ENCODE peak calls at places on chromosome 3, in six cellular contexts. J, Q, T, A, Z and E are unnamed samples.

GRCh38 chr3:146469206-146470017 is at the start of gene PLSCR2:
- DNase-seq in T (no peak), Q (no peak), Z (peak; percentile 95), J (peak; percentile 35), A (no peak), E (peak; percentile 50)

GRCh38 chr3:48694610-48695051 is 8.9 kb upstream of the NCKIPSD start:
- DNase-seq in Q (peak; percentile 51), A (peak; percentile 75), T (peak; percentile 85), J (peak; percentile 66), Z (peak; percentile 91), E (no peak)

GRCh38 chr3:189355481-189356201 is 183.9 kb downstream of the TPRG1 start:
- DNase-seq in A (no peak), Z (no peak), J (peak; percentile 46), Q (peak; percentile 11), T (peak; percentile 16), E (peak; percentile 55)

GRCh38 chr3:165476399-165477060 is 280.3 kb upstream of the SLITRK3 start:
- DNase-seq in Q (no peak), T (no peak), J (no peak), A (no peak), Z (no peak), E (no peak)

GRCh38 chr3:136862611-136862951 is 573 bp downstream of the NCK1 start:
- DNase-seq in Z (peak; percentile 87), A (peak; percentile 35), J (peak; percentile 58), Q (peak; percentile 16), T (peak; percentile 57), E (peak; percentile 40)

GRCh38 chr3:195818301-195818700 is 6.6 kb upstream of the MUC4 start:
- DNase-seq in Q (no peak), T (no peak), J (no peak), A (no peak), Z (peak; percentile 70), E (no peak)

GRCh38 chr3:140854961-140855360 is 86.7 kb upstream of the SLC25A36 start:
- DNase-seq in Z (no peak), T (no peak), Q (no peak), J (no peak), A (no peak), E (no peak)

GRCh38 chr3:14857506-14857905 is 38.7 kb downstream of the FGD5 start:
- DNase-seq in T (no peak), Z (no peak), Q (no peak), A (no peak), J (no peak), E (no peak)

GRCh38 chr3:42557849-42558248 is 23.9 kb downstream of the SEC22C start:
- DNase-seq in T (no peak), A (no peak), Q (no peak), J (no peak), Z (no peak), E (no peak)

GRCh38 chr3:187292631-187293513 is 1.3 kb upstream of the MASP1 start:
- DNase-seq in Z (no peak), Q (no peak), A (no peak), T (peak; percentile 48), J (no peak), E (no peak)

GRCh38 chr3:14177580-14178246 is 688 bp downstream of the XPC start:
- DNase-seq in J (no peak), Q (no peak), T (peak; percentile 34), A (no peak), Z (no peak), E (no peak)

GRCh38 chr3:183229177-183229576 is 23.9 kb upstream of the B3GNT5 start:
- DNase-seq in A (no peak), Z (no peak), J (no peak), Q (no peak), T (no peak), E (no peak)

GRCh38 chr3:38334142-38334541 is 12.4 kb upstream of the XYLB start:
- DNase-seq in A (no peak), Q (no peak), Z (no peak), J (no peak), T (no peak), E (no peak)

GRCh38 chr3:82130056-82130455 is 368.6 kb upstream of the GBE1 start:
- DNase-seq in A (no peak), Z (no peak), Q (no peak), T (no peak), J (no peak), E (no peak)

GRCh38 chr3:114454592-114455251 is 160.9 kb downstream of the TIGIT start:
- DNase-seq in J (no peak), A (peak; percentile 29), T (no peak), Z (no peak), Q (no peak), E (no peak)

GRCh38 chr3:159763466-159764210 is 225.0 kb upstream of the IL12A start:
- DNase-seq in Q (peak; percentile 54), A (peak; percentile 54), Z (peak; percentile 93), J (peak; percentile 27), T (peak; percentile 84), E (no peak)

GRCh38 chr3:191238321-191238817 is 39.3 kb downstream of the OSTN start:
- DNase-seq in Q (peak; percentile 45), A (no peak), T (peak; percentile 89), Z (no peak), J (no peak), E (no peak)

GRCh38 chr3:191235331-191236314 is 36.6 kb downstream of the OSTN start:
- DNase-seq in Z (no peak), A (no peak), T (peak; percentile 63), J (no peak), Q (no peak), E (no peak)

GRCh38 chr3:191239439-191240035 is 40.5 kb downstream of the OSTN start:
- DNase-seq in A (no peak), T (no peak), Z (no peak), J (no peak), Q (no peak), E (no peak)

GRCh38 chr3:191236635-191237034 is 37.6 kb downstream of the OSTN start:
- DNase-seq in Z (no peak), A (no peak), Q (peak; percentile 36), J (no peak), T (peak; percentile 84), E (no peak)

GRCh38 chr3:191237045-191237882 is 38.2 kb downstream of the OSTN start:
- DNase-seq in Q (no peak), J (no peak), Z (no peak), A (no peak), T (no peak), E (no peak)
- H3K27ac ChIP-seq in Q (no peak overlapping the region), J (no peak overlapping the region), Z (no peak overlapping the region), A (no peak overlapping the region), T (peak overlapping the region; percentile 96), E (no peak overlapping the region)

GRCh38 chr3:85721409-85722145 is 762.8 kb downstream of the CADM2 start:
- DNase-seq in A (no peak), Z (peak; percentile 66), Q (no peak), J (no peak), T (no peak), E (no peak)

GRCh38 chr3:85726241-85726640 is 767.5 kb downstream of the CADM2 start:
- DNase-seq in A (no peak), T (peak; percentile 19), Q (no peak), J (no peak), Z (no peak), E (no peak)

GRCh38 chr3:85725809-85726208 is 767.0 kb downstream of the CADM2 start:
- DNase-seq in J (no peak), Q (no peak), T (no peak), Z (no peak), A (no peak), E (no peak)
- TF ChIP-seq CTCF in J (no peak), Q (no peak), T (no peak), Z (no peak), A (no peak), E (no peak)

GRCh38 chr3:4865714-4866113 is 113.5 kb upstream of the BHLHE40 start:
- DNase-seq in J (no peak), Q (no peak), A (no peak), T (no peak), Z (no peak), E (no peak)

GRCh38 chr3:4862973-4863372 is 116.3 kb upstream of the BHLHE40 start:
- DNase-seq in Z (no peak), J (no peak), A (no peak), T (no peak), Q (no peak), E (no peak)

GRCh38 chr3:4864503-4864902 is 114.7 kb upstream of the BHLHE40 start:
- DNase-seq in Q (no peak), T (no peak), Z (no peak), J (no peak), A (no peak), E (no peak)

GRCh38 chr3:4866841-4867240 is 112.4 kb upstream of the BHLHE40 start:
- DNase-seq in J (peak; percentile 26), Q (no peak), T (peak; percentile 30), Z (no peak), A (no peak), E (no peak)
- H3K4me3 ChIP-seq in J (peak overlapping the region; percentile 58), Q (no peak overlapping the region), T (no peak overlapping the region), Z (peak overlapping the region; percentile 54), A (no peak overlapping the region), E (no peak overlapping the region)

GRCh38 chr3:16316396-16316795 is 51.4 kb downstream of the OXNAD1 start:
- DNase-seq in A (no peak), J (no peak), T (no peak), Q (no peak), Z (no peak), E (no peak)

GRCh38 chr3:16318216-16318615 is 53.2 kb downstream of the OXNAD1 start:
- DNase-seq in Z (no peak), Q (peak; percentile 57), T (peak; percentile 83), J (no peak), A (no peak), E (no peak)

GRCh38 chr3:16319307-16319706 is 54.3 kb downstream of the OXNAD1 start:
- DNase-seq in T (no peak), Q (no peak), A (no peak), J (no peak), Z (no peak), E (peak; percentile 87)

GRCh38 chr3:16316847-16317560 is 52.0 kb downstream of the OXNAD1 start:
- DNase-seq in Q (no peak), J (no peak), A (no peak), Z (no peak), T (no peak), E (no peak)

GRCh38 chr3:16317561-16317945 is 52.5 kb downstream of the OXNAD1 start:
- DNase-seq in J (no peak), T (no peak), Q (no peak), A (no peak), Z (no peak), E (no peak)
- H3K27ac ChIP-seq in J (no peak overlapping the region), T (peak overlapping the region; percentile 91), Q (peak overlapping the region; percentile 71), A (no peak overlapping the region), Z (no peak overlapping the region), E (peak overlapping the region; percentile 8)

GRCh38 chr3:132641837-132642538 is 17.6 kb downstream of the ACAD11 start:
- DNase-seq in J (no peak), T (peak; percentile 67), Q (no peak), A (no peak), Z (no peak), E (no peak)
- TF ChIP-seq CTCF in J (peak; percentile 76), T (peak; percentile 86), Q (peak; percentile 74), A (peak; percentile 81), Z (peak; percentile 55), E (peak; percentile 85)

DNA sequence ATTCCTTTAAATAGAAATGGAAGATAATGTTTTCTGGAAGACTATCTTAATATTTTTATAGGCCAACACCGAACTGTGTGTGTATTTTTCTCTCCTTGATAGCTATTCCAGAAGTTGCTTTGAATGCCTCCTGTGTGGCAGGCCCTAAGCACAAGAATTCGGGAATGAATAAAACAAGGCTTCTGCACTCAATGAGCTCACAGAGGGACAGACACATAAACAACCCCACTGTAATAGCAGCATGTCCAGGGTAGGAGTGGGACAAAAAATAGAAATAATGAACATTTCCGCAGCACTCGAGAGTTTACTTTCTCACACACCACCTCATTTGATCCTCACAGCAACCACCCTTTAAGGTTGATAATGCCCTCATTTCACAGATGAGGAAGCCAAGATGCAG is 18.0 kb downstream of the SRGAP3 start:
- DNase-seq in T (no peak), Q (no peak), Z (no peak), A (no peak), J (no peak), E (no peak)
- H3K4me3 ChIP-seq in T (no peak overlapping the region), Q (no peak overlapping the region), Z (no peak overlapping the region), A (no peak overlapping the region), J (no peak overlapping the region), E (no peak overlapping the region)